ENCODE peak calls at places on chromosomes 12 and 14, in four cellular contexts. C is HepG2, B is GM12878, D is H1. Y is an unnamed sample.

GRCh38 chr12:67710582-67710981 is 62.0 kb downstream of the DYRK2 start:
- DNase-seq in D (no peak), B (peak), C (peak), Y (no peak)

GRCh38 chr12:90098132-90098779 is 389.6 kb upstream of the ATP2B1 start:
- DNase-seq in C (no peak), B (no peak), D (no peak), Y (no peak)

GRCh38 chr12:53808023-53808705 is 56.4 kb upstream of the CISTR start:
- DNase-seq in B (no peak), C (peak), D (no peak), Y (no peak)

GRCh38 chr12:62736596-62736995 is 198.4 kb downstream of the PPM1H start:
- DNase-seq in C (no peak), B (no peak), D (no peak), Y (no peak)

GRCh38 chr14:50675597-50675996 is 7.5 kb upstream of the SAV1 start:
- DNase-seq in D (no peak), C (no peak), B (no peak), Y (no peak)

GRCh38 chr12:81077329-81077685 is 572 bp upstream of the ACSS3 start:
- DNase-seq in D (no peak), B (no peak), C (peak), Y (no peak)

GRCh38 chr14:55913324-55914035 is 204.7 kb upstream of the PELI2 start:
- DNase-seq in D (no peak), B (no peak), C (no peak), Y (no peak)

GRCh38 chr12:104183443-104183842 is 32.1 kb upstream of the TXNRD1 start:
- DNase-seq in B (no peak), C (no peak), D (no peak), Y (no peak)

GRCh38 chr14:53605562-53605961 is 351.1 kb downstream of the BMP4 start:
- DNase-seq in D (no peak), B (no peak), C (no peak), Y (no peak)

GRCh38 chr12:127054531-127054930 is 1212.4 kb upstream of the TMEM132C start:
- DNase-seq in D (no peak), C (no peak), B (no peak), Y (no peak)

GRCh38 chr12:41507286-41507685 is 319.2 kb downstream of the PDZRN4 start:
- DNase-seq in B (no peak), D (no peak), C (no peak), Y (no peak)

GRCh38 chr14:93522221-93522620 is 91.5 kb downstream of the UNC79 start:
- DNase-seq in D (no peak), C (no peak), B (no peak), Y (no peak)

GRCh38 chr12:47757840-47758583 is 668 bp downstream of the RAPGEF3 start:
- DNase-seq in D (peak), B (no peak), C (no peak), Y (no peak)

GRCh38 chr12:18998343-18999270 is 130.9 kb upstream of the PLEKHA5 start:
- DNase-seq in D (no peak), C (no peak), B (no peak), Y (no peak)

GRCh38 chr12:4422985-4423384 is 22.6 kb downstream of the FGF6 start:
- DNase-seq in B (no peak), D (no peak), C (no peak), Y (no peak)

GRCh38 chr12:75315518-75315917 is 14.6 kb downstream of the CAPS2 start:
- DNase-seq in D (no peak), C (no peak), B (no peak), Y (no peak)

GRCh38 chr14:30283822-30284446 is 275.0 kb upstream of the G2E3 start:
- DNase-seq in B (no peak), D (peak), C (peak), Y (peak)

GRCh38 chr14:53338192-53338591 is 185.1 kb upstream of the DDHD1 start:
- DNase-seq in B (no peak), C (no peak), D (no peak), Y (no peak)

GRCh38 chr14:95529242-95529641 is 5.6 kb upstream of the GLRX5 start:
- DNase-seq in C (no peak), B (no peak), D (no peak), Y (no peak)

GRCh38 chr14:34965912-34966311 is 16.9 kb upstream of the SRP54 start:
- DNase-seq in C (no peak), D (no peak), B (no peak), Y (no peak)

GRCh38 chr14:35331605-35332516 is 39.7 kb downstream of the PSMA6 start:
- DNase-seq in D (peak), C (peak), B (no peak), Y (peak)

GRCh38 chr14:90513151-90514014 is 116.6 kb downstream of the CALM1 start:
- DNase-seq in C (peak), B (no peak), D (no peak), Y (no peak)

GRCh38 chr12:5171701-5172100 is 128.0 kb downstream of the KCNA5 start:
- DNase-seq in C (peak), D (peak), B (no peak), Y (peak)

GRCh38 chr12:116979109-116979508 is 68.4 kb downstream of the FBXW8 start:
- DNase-seq in D (no peak), C (no peak), B (no peak), Y (no peak)

GRCh38 chr12:85191-85666 is 18.7 kb downstream of the IQSEC3 start:
- DNase-seq in C (no peak), D (no peak), B (no peak), Y (no peak)

GRCh38 chr12:29698756-29699155 is 85.0 kb downstream of the TMTC1 start:
- DNase-seq in C (no peak), B (no peak), D (no peak), Y (no peak)

GRCh38 chr12:89160716-89161123 is 191.6 kb downstream of the DUSP6 start:
- DNase-seq in D (no peak), B (no peak), C (no peak), Y (no peak)

GRCh38 chr14:61470261-61470953 is 149.0 kb downstream of the PRKCH start:
- DNase-seq in D (no peak), B (no peak), C (no peak), Y (no peak)
- TF ChIP-seq EP300 in D (no peak), B (no peak), C (no peak), Y (no peak)

GRCh38 chr14:68628605-68629310 is 164.1 kb downstream of the ZFP36L1 start:
- DNase-seq in D (peak), C (peak), B (no peak), Y (no peak)
- TF ChIP-seq SRF in D (no peak), C (no peak), B (no peak), Y (no peak)

DNA sequence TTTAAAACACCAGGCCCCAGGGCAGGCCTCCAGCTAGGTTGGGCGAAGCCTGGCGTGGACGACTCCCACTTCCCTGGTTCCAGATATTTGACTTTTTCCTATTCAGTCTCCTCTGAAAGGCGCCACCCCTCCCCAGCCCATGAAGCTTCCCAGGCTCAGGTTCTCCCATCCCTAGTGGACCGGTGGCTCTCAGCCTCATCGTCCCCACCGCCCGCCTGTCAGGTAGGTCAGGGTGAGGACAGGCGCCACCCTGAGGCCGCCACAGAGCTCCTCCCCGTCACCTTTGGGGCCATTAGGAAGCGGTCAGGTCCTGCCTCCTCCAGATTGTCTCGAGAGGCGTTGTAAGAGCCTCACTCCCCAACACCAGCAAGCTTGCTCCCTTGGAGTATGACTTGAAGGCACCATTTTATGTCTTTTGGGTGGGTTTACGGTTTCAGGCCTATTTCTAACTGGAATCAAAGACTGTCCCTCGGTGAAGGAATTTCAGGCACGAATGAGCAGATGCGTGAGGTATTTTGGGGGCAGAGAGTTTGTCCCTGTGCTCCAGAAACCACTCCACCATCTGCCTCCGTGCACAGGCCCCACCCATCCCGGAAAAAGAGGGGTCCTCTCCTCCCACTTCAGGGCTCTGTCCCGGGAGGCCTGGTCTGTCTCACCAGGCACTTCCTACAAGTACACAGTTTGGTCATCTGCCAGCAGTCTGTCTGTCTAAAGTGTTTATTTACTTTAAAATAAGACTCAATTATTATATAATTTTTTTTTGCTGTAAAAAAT is 55.6 kb downstream of the TSPAN9 start:
- DNase-seq in D (peak), B (no peak), C (no peak), Y (no peak)
- TF ChIP-seq TAF1 in D (no peak), B (no peak), C (no peak), Y (no peak)

GRCh38 chr14:77612011-77612620 is 4.3 kb downstream of the SPTLC2 start:
- DNase-seq in D (no peak), B (no peak), C (no peak), Y (no peak)
- TF ChIP-seq EP300 in D (no peak), B (no peak), C (no peak), Y (no peak)

DNA sequence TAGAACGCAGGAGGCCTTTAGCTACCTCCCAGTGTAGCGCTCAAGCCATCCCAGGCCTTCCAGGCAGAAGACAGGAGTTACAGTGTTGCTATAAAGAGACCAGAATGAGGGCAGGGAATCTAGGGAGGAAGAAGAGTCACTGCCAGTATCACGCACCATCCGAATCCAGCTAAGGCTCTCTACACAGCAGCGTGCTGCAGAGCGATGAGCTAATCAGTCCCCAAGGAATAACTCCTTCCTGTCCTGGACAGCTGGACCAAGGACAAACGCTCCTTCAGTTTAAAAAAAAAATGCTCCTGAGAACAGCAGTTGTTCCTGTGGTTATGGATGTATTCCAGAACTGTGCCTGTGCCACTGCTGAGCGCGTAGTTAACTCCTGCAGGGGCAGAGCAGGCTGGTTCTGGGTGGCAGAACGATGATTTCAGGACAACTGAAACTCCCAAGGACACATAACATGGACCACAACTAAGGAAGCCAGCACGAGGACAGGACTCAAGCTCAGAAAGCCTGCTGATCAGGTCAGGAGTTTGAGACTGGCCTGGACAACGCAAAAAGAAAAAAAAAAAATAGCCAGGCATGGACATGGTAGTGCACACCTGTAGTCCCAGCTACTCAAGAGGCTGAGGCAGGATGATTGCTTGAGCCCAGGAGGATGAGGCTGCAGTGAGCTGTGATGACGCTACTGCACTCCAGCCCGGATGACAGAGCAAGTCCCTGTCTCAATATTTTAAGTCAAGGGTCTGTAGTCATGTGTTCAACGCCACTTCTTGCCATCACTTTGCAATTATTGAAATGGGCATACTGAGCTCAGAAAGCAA is 2.6 kb downstream of the IFFO1 start:
- DNase-seq in B (no peak), D (no peak), C (no peak), Y (no peak)
- TF ChIP-seq SRF in B (no peak), D (no peak), C (no peak), Y (no peak)

GRCh38 chr12:108473400-108474055 is 41.5 kb upstream of the FICD start:
- DNase-seq in B (no peak), D (no peak), C (no peak), Y (no peak)

DNA sequence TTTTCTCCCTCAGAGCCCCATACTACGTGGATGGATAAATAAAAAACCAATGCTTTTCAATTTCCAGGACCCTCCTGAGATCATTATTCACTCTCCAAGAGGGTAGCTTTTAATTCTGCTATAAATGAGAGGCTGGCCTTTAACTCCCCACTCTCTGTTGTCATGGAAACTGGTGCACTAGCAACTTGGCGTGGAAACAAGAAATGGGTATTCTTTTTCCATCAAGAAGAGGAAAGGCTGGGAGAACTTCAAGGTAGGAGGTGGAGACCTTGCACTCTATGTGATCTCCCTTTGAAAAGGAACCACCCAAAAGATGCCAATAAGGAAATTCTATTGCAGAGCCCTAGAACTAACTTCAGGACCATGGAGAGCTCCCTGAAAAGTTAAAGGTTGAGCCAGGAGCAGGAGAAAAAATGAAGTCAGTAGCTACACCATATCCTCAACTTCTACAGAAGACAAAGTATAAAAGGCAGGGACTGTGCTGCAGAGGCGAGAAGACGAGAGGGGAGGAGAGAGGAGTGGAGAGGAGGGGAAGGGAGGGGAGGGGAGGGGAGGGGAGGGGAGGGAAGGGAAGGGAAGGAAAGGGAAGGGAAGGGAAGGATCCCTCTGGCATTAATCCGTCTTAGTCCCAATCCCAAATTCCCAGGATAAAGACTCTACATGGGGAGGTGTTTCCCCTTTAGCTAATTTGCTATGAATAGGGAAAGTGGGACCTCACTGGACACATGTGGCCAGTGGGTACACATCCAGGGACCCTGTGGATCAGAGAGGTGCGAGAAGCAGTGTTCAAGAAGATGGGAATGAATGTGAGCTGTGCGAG is 46.7 kb upstream of the FICD start:
- DNase-seq in C (peak), D (no peak), B (no peak), Y (peak)
- TF ChIP-seq TAF1 in C (no peak), D (no peak), B (no peak), Y (no peak)